ENCODE peak calls at places on chromosomes 2 and 18, in six cellular contexts. D is putamen, O is GM13976, Y is activated gamma-delta T cell treated with Interleukin-2 at 50 U/mL for 16 hours, Z is A172, R is hippocampal formation. L is an unnamed sample.

GRCh38 chr2:132623096-132623839 is 46.7 kb downstream of the LYPD1 start:
- DNase-seq in D (no peak), O (no peak), Y (no peak), Z (peak), R (no peak), L (no peak)

GRCh38 chr2:158481116-158481515 is 24.4 kb downstream of the PKP4 start:
- DNase-seq in D (no peak), O (no peak), Y (no peak), Z (no peak), R (no peak), L (no peak)

GRCh38 chr2:21452678-21453077 is 328.9 kb downstream of the TDRD15 start:
- DNase-seq in D (no peak), O (no peak), Y (no peak), Z (no peak), R (no peak), L (no peak)

GRCh38 chr2:197575987-197576386 is 60.1 kb downstream of the MOB4 start:
- DNase-seq in D (no peak), O (no peak), Y (no peak), Z (no peak), R (no peak), L (peak)

GRCh38 chr2:42964444-42965081 is 172.2 kb upstream of the HAAO start:
- DNase-seq in D (peak), O (no peak), Y (no peak), Z (peak), R (no peak), L (peak)

GRCh38 chr2:102806250-102806837 is 44.5 kb downstream of the TMEM182 start:
- DNase-seq in D (peak), O (peak), Y (peak), Z (peak), R (peak), L (peak)

GRCh38 chr2:40204268-40204667 is 247.6 kb downstream of the SLC8A1 start:
- DNase-seq in D (no peak), O (no peak), Y (no peak), Z (no peak), R (no peak), L (no peak)

GRCh38 chr2:144364988-144365738 is 154.8 kb downstream of the ZEB2 start:
- DNase-seq in D (no peak), O (peak), Y (no peak), Z (peak), R (no peak), L (no peak)

GRCh38 chr2:148410899-148411298 is 233.7 kb upstream of the EPC2 start:
- DNase-seq in D (no peak), O (no peak), Y (no peak), Z (no peak), R (no peak), L (no peak)

GRCh38 chr2:155203187-155203586 is 504.7 kb downstream of the KCNJ3 start:
- DNase-seq in D (no peak), O (no peak), Y (no peak), Z (no peak), R (no peak), L (no peak)

GRCh38 chr2:100046961-100047950 is 95.1 kb downstream of the AFF3 start:
- DNase-seq in D (no peak), O (no peak), Y (no peak), Z (no peak), R (no peak), L (no peak)

GRCh38 chr18:55552498-55553189 is 35.3 kb downstream of the TCF4 start:
- DNase-seq in D (no peak), O (no peak), Y (no peak), Z (no peak), R (no peak), L (no peak)

GRCh38 chr2:11998626-11999378 is 252.4 kb downstream of the LPIN1 start:
- DNase-seq in D (no peak), O (no peak), Y (no peak), Z (no peak), R (no peak), L (no peak)

GRCh38 chr2:27572998-27573429 is 9.8 kb upstream of the ZNF512 start:
- DNase-seq in D (no peak), O (no peak), Y (peak), Z (no peak), R (no peak), L (no peak)

GRCh38 chr2:191696001-191696400 is 18.1 kb downstream of the NABP1 start:
- DNase-seq in D (peak), O (no peak), Y (no peak), Z (peak), R (no peak), L (no peak)

GRCh38 chr2:67974564-67975430 is 88.0 kb downstream of the C1D start:
- DNase-seq in D (peak), O (no peak), Y (no peak), Z (peak), R (peak), L (peak)

GRCh38 chr2:226892729-226893128 is 56.9 kb downstream of the RHBDD1 start:
- DNase-seq in D (no peak), O (no peak), Y (no peak), Z (no peak), R (no peak), L (no peak)

GRCh38 chr18:48441405-48441881 is 32.3 kb upstream of the ZBTB7C start:
- DNase-seq in D (no peak), O (no peak), Y (no peak), Z (no peak), R (no peak), L (peak)

GRCh38 chr2:85133751-85134254 is 611 bp downstream of the TCF7L1 start:
- DNase-seq in D (no peak), O (peak), Y (no peak), Z (no peak), R (no peak), L (peak)

GRCh38 chr2:101119431-101119830 is 31.8 kb downstream of the TBC1D8 start:
- DNase-seq in D (no peak), O (no peak), Y (no peak), Z (peak), R (no peak), L (peak)

GRCh38 chr2:223215136-223215535 is 163.1 kb downstream of the KCNE4 start:
- DNase-seq in D (no peak), O (no peak), Y (no peak), Z (no peak), R (no peak), L (no peak)

GRCh38 chr2:37529830-37530452 is 141.5 kb downstream of the CDC42EP3 start:
- DNase-seq in D (no peak), O (no peak), Y (no peak), Z (no peak), R (no peak), L (no peak)

GRCh38 chr2:65749549-65749948 is 317.1 kb upstream of the SPRED2 start:
- DNase-seq in D (no peak), O (no peak), Y (no peak), Z (peak), R (no peak), L (no peak)

GRCh38 chr2:69686855-69687254 is 43.3 kb upstream of the AAK1 start:
- DNase-seq in D (no peak), O (no peak), Y (no peak), Z (no peak), R (no peak), L (no peak)

GRCh38 chr2:51722311-51722710 is 690.4 kb upstream of the NRXN1 start:
- DNase-seq in D (no peak), O (no peak), Y (no peak), Z (no peak), R (no peak), L (no peak)

GRCh38 chr2:98170076-98170475 is 83.1 kb downstream of the VWA3B start:
- DNase-seq in D (no peak), O (no peak), Y (no peak), Z (no peak), R (no peak), L (no peak)

GRCh38 chr18:6920099-6920955 is 190.8 kb downstream of the ARHGAP28 start:
- DNase-seq in D (no peak), O (peak), Y (no peak), Z (peak), R (peak), L (no peak)

GRCh38 chr2:33133436-33133835 is 186.7 kb downstream of the LTBP1 start:
- DNase-seq in D (no peak), O (no peak), Y (no peak), Z (no peak), R (no peak), L (no peak)

GRCh38 chr18:5543854-5544389 is at the start of gene EPB41L3:
- DNase-seq in D (no peak), O (peak), Y (no peak), Z (no peak), R (no peak), L (no peak)

GRCh38 chr2:239824051-239824694 is 201.0 kb downstream of the NDUFA10 start:
- DNase-seq in D (no peak), O (no peak), Y (no peak), Z (peak), R (no peak), L (peak)

GRCh38 chr2:68961380-68961779 is 8.7 kb upstream of the GKN2 start:
- DNase-seq in D (no peak), O (no peak), Y (no peak), Z (no peak), R (no peak), L (no peak)

GRCh38 chr2:124027182-124027581 is 2.1 kb downstream of the CNTNAP5 start:
- DNase-seq in D (peak), O (peak), Y (no peak), Z (peak), R (peak), L (no peak)

GRCh38 chr2:63818276-63818675 is 23.4 kb upstream of the UGP2 start:
- DNase-seq in D (no peak), O (no peak), Y (no peak), Z (no peak), R (no peak), L (no peak)

GRCh38 chr2:60569680-60570111 is 16.2 kb upstream of the BCL11A start:
- DNase-seq in D (no peak), O (no peak), Y (no peak), Z (no peak), R (no peak), L (no peak)

GRCh38 chr2:69305166-69305565 is 81.9 kb downstream of the GFPT1 start:
- DNase-seq in D (no peak), O (no peak), Y (no peak), Z (no peak), R (no peak), L (no peak)

GRCh38 chr18:78936251-78937005 is 43.2 kb upstream of the SALL3 start:
- DNase-seq in D (no peak), O (no peak), Y (no peak), Z (no peak), R (no peak), L (no peak)

GRCh38 chr2:208134928-208135586 is 5.4 kb upstream of the CRYGC start:
- DNase-seq in D (no peak), O (no peak), Y (no peak), Z (no peak), R (no peak), L (no peak)

GRCh38 chr18:51852661-51853060 is 487.3 kb upstream of the DCC start:
- DNase-seq in D (no peak), O (no peak), Y (no peak), Z (no peak), R (no peak), L (no peak)

L was measured in right atrium auricular region.